ENCODE peak calls at places on chromosomes 5 and 9, in eight cellular contexts. One of them, this sample, is unnamed.

GRCh38 chr9:107142430-107142829 is 140.6 kb upstream of the RAD23B start:
- DNase-seq in psoas muscle: no peak
- DNase-seq in activated T-cell treated with anti-CD3 and anti-CD28 coated beads for 1 hour: no peak
- DNase-seq in adipocyte: no peak
- DNase-seq in stimulated activated CD4-positive, alpha-beta T cell treated with anti-CD3 and anti-CD28 coated beads, Interleukin-4, amount 100 ng/mL, for 24 hours: no peak
- DNase-seq in kidney: no peak
- DNase-seq in NCI-H2171 treated with DMSO at 0.1 percent for 48 hours: no peak
- DNase-seq in GM04503: no peak
- DNase-seq in this sample: no peak

GRCh38 chr5:83256091-83256775 is 178.9 kb downstream of the XRCC4 start:
- DNase-seq in psoas muscle: no peak
- DNase-seq in activated T-cell treated with anti-CD3 and anti-CD28 coated beads for 1 hour: no peak
- DNase-seq in adipocyte: peak; percentile 55
- DNase-seq in stimulated activated CD4-positive, alpha-beta T cell treated with anti-CD3 and anti-CD28 coated beads, Interleukin-4, amount 100 ng/mL, for 24 hours: no peak
- DNase-seq in kidney: no peak
- DNase-seq in NCI-H2171 treated with DMSO at 0.1 percent for 48 hours: no peak
- DNase-seq in GM04503: no peak
- DNase-seq in this sample: no peak

GRCh38 chr5:99243111-99243510 is 314.3 kb upstream of the CHD1 start:
- DNase-seq in psoas muscle: no peak
- DNase-seq in activated T-cell treated with anti-CD3 and anti-CD28 coated beads for 1 hour: no peak
- DNase-seq in adipocyte: no peak
- DNase-seq in stimulated activated CD4-positive, alpha-beta T cell treated with anti-CD3 and anti-CD28 coated beads, Interleukin-4, amount 100 ng/mL, for 24 hours: no peak
- DNase-seq in kidney: no peak
- DNase-seq in NCI-H2171 treated with DMSO at 0.1 percent for 48 hours: no peak
- DNase-seq in GM04503: no peak
- DNase-seq in this sample: no peak

GRCh38 chr9:68996457-68996856 is 17.5 kb downstream of the PRKACG start:
- DNase-seq in psoas muscle: no peak
- DNase-seq in activated T-cell treated with anti-CD3 and anti-CD28 coated beads for 1 hour: no peak
- DNase-seq in adipocyte: no peak
- DNase-seq in stimulated activated CD4-positive, alpha-beta T cell treated with anti-CD3 and anti-CD28 coated beads, Interleukin-4, amount 100 ng/mL, for 24 hours: no peak
- DNase-seq in kidney: no peak
- DNase-seq in NCI-H2171 treated with DMSO at 0.1 percent for 48 hours: no peak
- DNase-seq in GM04503: no peak
- DNase-seq in this sample: no peak

GRCh38 chr5:119596046-119596445 is 33.3 kb upstream of the FAM170A start:
- DNase-seq in psoas muscle: no peak
- DNase-seq in activated T-cell treated with anti-CD3 and anti-CD28 coated beads for 1 hour: no peak
- DNase-seq in adipocyte: no peak
- DNase-seq in stimulated activated CD4-positive, alpha-beta T cell treated with anti-CD3 and anti-CD28 coated beads, Interleukin-4, amount 100 ng/mL, for 24 hours: no peak
- DNase-seq in kidney: no peak
- DNase-seq in NCI-H2171 treated with DMSO at 0.1 percent for 48 hours: no peak
- DNase-seq in GM04503: no peak
- DNase-seq in this sample: no peak

GRCh38 chr9:122991370-122991830 is 42.1 kb upstream of the GPR21 start:
- DNase-seq in psoas muscle: no peak
- DNase-seq in activated T-cell treated with anti-CD3 and anti-CD28 coated beads for 1 hour: peak; percentile 7
- DNase-seq in adipocyte: peak; percentile 93
- DNase-seq in stimulated activated CD4-positive, alpha-beta T cell treated with anti-CD3 and anti-CD28 coated beads, Interleukin-4, amount 100 ng/mL, for 24 hours: peak; percentile 53
- DNase-seq in kidney: no peak
- DNase-seq in NCI-H2171 treated with DMSO at 0.1 percent for 48 hours: peak; percentile 26
- DNase-seq in GM04503: peak; percentile 79
- DNase-seq in this sample: peak; percentile 61

GRCh38 chr9:137070906-137071275 is 534 bp upstream of the SAPCD2 start:
- DNase-seq in psoas muscle: no peak
- DNase-seq in activated T-cell treated with anti-CD3 and anti-CD28 coated beads for 1 hour: no peak
- DNase-seq in adipocyte: no peak
- DNase-seq in stimulated activated CD4-positive, alpha-beta T cell treated with anti-CD3 and anti-CD28 coated beads, Interleukin-4, amount 100 ng/mL, for 24 hours: no peak
- DNase-seq in kidney: peak; percentile 92
- DNase-seq in NCI-H2171 treated with DMSO at 0.1 percent for 48 hours: peak; percentile 78
- DNase-seq in GM04503: no peak
- DNase-seq in this sample: no peak

GRCh38 chr5:150189728-150190502 is at the start of gene SLC6A7:
- DNase-seq in psoas muscle: no peak
- DNase-seq in activated T-cell treated with anti-CD3 and anti-CD28 coated beads for 1 hour: no peak
- DNase-seq in adipocyte: peak; percentile 31
- DNase-seq in stimulated activated CD4-positive, alpha-beta T cell treated with anti-CD3 and anti-CD28 coated beads, Interleukin-4, amount 100 ng/mL, for 24 hours: no peak
- DNase-seq in kidney: no peak
- DNase-seq in NCI-H2171 treated with DMSO at 0.1 percent for 48 hours: no peak
- DNase-seq in GM04503: no peak
- DNase-seq in this sample: no peak

GRCh38 chr9:136133191-136133958 is 14.7 kb upstream of the TMEM250 start:
- DNase-seq in psoas muscle: peak; percentile 57
- DNase-seq in activated T-cell treated with anti-CD3 and anti-CD28 coated beads for 1 hour: no peak
- DNase-seq in adipocyte: peak; percentile 80
- DNase-seq in stimulated activated CD4-positive, alpha-beta T cell treated with anti-CD3 and anti-CD28 coated beads, Interleukin-4, amount 100 ng/mL, for 24 hours: peak; percentile 34
- DNase-seq in kidney: no peak
- DNase-seq in NCI-H2171 treated with DMSO at 0.1 percent for 48 hours: peak; percentile 72
- DNase-seq in GM04503: no peak
- DNase-seq in this sample: no peak

GRCh38 chr9:34665381-34666250 is 3.2 kb upstream of the CCL27 start:
- DNase-seq in psoas muscle: peak; percentile 97
- DNase-seq in activated T-cell treated with anti-CD3 and anti-CD28 coated beads for 1 hour: peak; percentile 85
- DNase-seq in adipocyte: peak; percentile 99
- DNase-seq in stimulated activated CD4-positive, alpha-beta T cell treated with anti-CD3 and anti-CD28 coated beads, Interleukin-4, amount 100 ng/mL, for 24 hours: peak; percentile 82
- DNase-seq in kidney: peak; percentile 99
- DNase-seq in NCI-H2171 treated with DMSO at 0.1 percent for 48 hours: peak; percentile 83
- DNase-seq in GM04503: no peak
- DNase-seq in this sample: peak; percentile 73

GRCh38 chr5:92998456-92998855 is 582.6 kb downstream of the NR2F1-AS1 start:
- DNase-seq in psoas muscle: no peak
- DNase-seq in activated T-cell treated with anti-CD3 and anti-CD28 coated beads for 1 hour: no peak
- DNase-seq in adipocyte: no peak
- DNase-seq in stimulated activated CD4-positive, alpha-beta T cell treated with anti-CD3 and anti-CD28 coated beads, Interleukin-4, amount 100 ng/mL, for 24 hours: no peak
- DNase-seq in kidney: no peak
- DNase-seq in NCI-H2171 treated with DMSO at 0.1 percent for 48 hours: no peak
- DNase-seq in GM04503: no peak
- DNase-seq in this sample: no peak

GRCh38 chr9:94014066-94014654 is 59.0 kb upstream of the BARX1 start:
- DNase-seq in psoas muscle: no peak
- DNase-seq in activated T-cell treated with anti-CD3 and anti-CD28 coated beads for 1 hour: no peak
- DNase-seq in adipocyte: peak; percentile 80
- DNase-seq in stimulated activated CD4-positive, alpha-beta T cell treated with anti-CD3 and anti-CD28 coated beads, Interleukin-4, amount 100 ng/mL, for 24 hours: no peak
- DNase-seq in kidney: no peak
- DNase-seq in NCI-H2171 treated with DMSO at 0.1 percent for 48 hours: peak; percentile 26
- DNase-seq in GM04503: no peak
- DNase-seq in this sample: no peak

GRCh38 chr5:144304683-144305082 is 134.0 kb downstream of the KCTD16 start:
- DNase-seq in psoas muscle: no peak
- DNase-seq in activated T-cell treated with anti-CD3 and anti-CD28 coated beads for 1 hour: no peak
- DNase-seq in adipocyte: no peak
- DNase-seq in stimulated activated CD4-positive, alpha-beta T cell treated with anti-CD3 and anti-CD28 coated beads, Interleukin-4, amount 100 ng/mL, for 24 hours: no peak
- DNase-seq in kidney: no peak
- DNase-seq in NCI-H2171 treated with DMSO at 0.1 percent for 48 hours: no peak
- DNase-seq in GM04503: no peak
- DNase-seq in this sample: no peak

GRCh38 chr5:96243862-96244261 is 189.2 kb downstream of the PCSK1 start:
- DNase-seq in psoas muscle: no peak
- DNase-seq in activated T-cell treated with anti-CD3 and anti-CD28 coated beads for 1 hour: no peak
- DNase-seq in adipocyte: peak; percentile 40
- DNase-seq in stimulated activated CD4-positive, alpha-beta T cell treated with anti-CD3 and anti-CD28 coated beads, Interleukin-4, amount 100 ng/mL, for 24 hours: no peak
- DNase-seq in kidney: no peak
- DNase-seq in NCI-H2171 treated with DMSO at 0.1 percent for 48 hours: no peak
- DNase-seq in GM04503: no peak
- DNase-seq in this sample: no peak

GRCh38 chr5:153784277-153784676 is 254.4 kb downstream of the FAM114A2 start:
- DNase-seq in psoas muscle: no peak
- DNase-seq in activated T-cell treated with anti-CD3 and anti-CD28 coated beads for 1 hour: no peak
- DNase-seq in adipocyte: no peak
- DNase-seq in stimulated activated CD4-positive, alpha-beta T cell treated with anti-CD3 and anti-CD28 coated beads, Interleukin-4, amount 100 ng/mL, for 24 hours: no peak
- DNase-seq in kidney: no peak
- DNase-seq in NCI-H2171 treated with DMSO at 0.1 percent for 48 hours: peak; percentile 42
- DNase-seq in GM04503: no peak
- DNase-seq in this sample: no peak

GRCh38 chr5:31753700-31754461 is 115.0 kb downstream of the PDZD2 start:
- DNase-seq in psoas muscle: no peak
- DNase-seq in activated T-cell treated with anti-CD3 and anti-CD28 coated beads for 1 hour: no peak
- DNase-seq in adipocyte: no peak
- DNase-seq in stimulated activated CD4-positive, alpha-beta T cell treated with anti-CD3 and anti-CD28 coated beads, Interleukin-4, amount 100 ng/mL, for 24 hours: no peak
- DNase-seq in kidney: no peak
- DNase-seq in NCI-H2171 treated with DMSO at 0.1 percent for 48 hours: no peak
- DNase-seq in GM04503: no peak
- DNase-seq in this sample: no peak

GRCh38 chr5:86737579-86737978 is 119.8 kb downstream of the COX7C start:
- DNase-seq in psoas muscle: no peak
- DNase-seq in activated T-cell treated with anti-CD3 and anti-CD28 coated beads for 1 hour: no peak
- DNase-seq in adipocyte: no peak
- DNase-seq in stimulated activated CD4-positive, alpha-beta T cell treated with anti-CD3 and anti-CD28 coated beads, Interleukin-4, amount 100 ng/mL, for 24 hours: no peak
- DNase-seq in kidney: no peak
- DNase-seq in NCI-H2171 treated with DMSO at 0.1 percent for 48 hours: no peak
- DNase-seq in GM04503: no peak
- DNase-seq in this sample: no peak

GRCh38 chr5:169003721-169004481 is 297.0 kb downstream of the SLIT3 start:
- DNase-seq in psoas muscle: no peak
- DNase-seq in activated T-cell treated with anti-CD3 and anti-CD28 coated beads for 1 hour: no peak
- DNase-seq in adipocyte: peak; percentile 33
- DNase-seq in stimulated activated CD4-positive, alpha-beta T cell treated with anti-CD3 and anti-CD28 coated beads, Interleukin-4, amount 100 ng/mL, for 24 hours: no peak
- DNase-seq in kidney: no peak
- DNase-seq in NCI-H2171 treated with DMSO at 0.1 percent for 48 hours: no peak
- DNase-seq in GM04503: no peak
- DNase-seq in this sample: no peak

GRCh38 chr5:81268797-81269196 is 32.6 kb upstream of the ZCCHC9 start:
- DNase-seq in psoas muscle: no peak
- DNase-seq in activated T-cell treated with anti-CD3 and anti-CD28 coated beads for 1 hour: no peak
- DNase-seq in adipocyte: peak; percentile 83
- DNase-seq in stimulated activated CD4-positive, alpha-beta T cell treated with anti-CD3 and anti-CD28 coated beads, Interleukin-4, amount 100 ng/mL, for 24 hours: no peak
- DNase-seq in kidney: no peak
- DNase-seq in NCI-H2171 treated with DMSO at 0.1 percent for 48 hours: no peak
- DNase-seq in GM04503: peak; percentile 75
- DNase-seq in this sample: peak; percentile 71

GRCh38 chr9:81621785-81622243 is 67.5 kb downstream of the TLE1 start:
- DNase-seq in psoas muscle: no peak
- DNase-seq in activated T-cell treated with anti-CD3 and anti-CD28 coated beads for 1 hour: no peak
- DNase-seq in adipocyte: no peak
- DNase-seq in stimulated activated CD4-positive, alpha-beta T cell treated with anti-CD3 and anti-CD28 coated beads, Interleukin-4, amount 100 ng/mL, for 24 hours: no peak
- DNase-seq in kidney: no peak
- DNase-seq in NCI-H2171 treated with DMSO at 0.1 percent for 48 hours: peak; percentile 66
- DNase-seq in GM04503: no peak
- DNase-seq in this sample: no peak

GRCh38 chr9:128360826-128361225 is 10.3 kb upstream of the URM1 start:
- DNase-seq in psoas muscle: no peak
- DNase-seq in activated T-cell treated with anti-CD3 and anti-CD28 coated beads for 1 hour: no peak
- DNase-seq in adipocyte: no peak
- DNase-seq in stimulated activated CD4-positive, alpha-beta T cell treated with anti-CD3 and anti-CD28 coated beads, Interleukin-4, amount 100 ng/mL, for 24 hours: no peak
- DNase-seq in kidney: no peak
- DNase-seq in NCI-H2171 treated with DMSO at 0.1 percent for 48 hours: no peak
- DNase-seq in GM04503: no peak
- DNase-seq in this sample: no peak

GRCh38 chr9:112271466-112272098 is 61.8 kb downstream of the PTBP3 start:
- DNase-seq in psoas muscle: no peak
- DNase-seq in activated T-cell treated with anti-CD3 and anti-CD28 coated beads for 1 hour: no peak
- DNase-seq in adipocyte: no peak
- DNase-seq in stimulated activated CD4-positive, alpha-beta T cell treated with anti-CD3 and anti-CD28 coated beads, Interleukin-4, amount 100 ng/mL, for 24 hours: no peak
- DNase-seq in kidney: no peak
- DNase-seq in NCI-H2171 treated with DMSO at 0.1 percent for 48 hours: no peak
- DNase-seq in GM04503: no peak
- DNase-seq in this sample: no peak

GRCh38 chr5:132321109-132321721 is 27.0 kb downstream of the SLC22A4 start:
- DNase-seq in psoas muscle: no peak
- DNase-seq in activated T-cell treated with anti-CD3 and anti-CD28 coated beads for 1 hour: no peak
- DNase-seq in adipocyte: no peak
- DNase-seq in stimulated activated CD4-positive, alpha-beta T cell treated with anti-CD3 and anti-CD28 coated beads, Interleukin-4, amount 100 ng/mL, for 24 hours: no peak
- DNase-seq in kidney: no peak
- DNase-seq in NCI-H2171 treated with DMSO at 0.1 percent for 48 hours: no peak
- DNase-seq in GM04503: no peak
- DNase-seq in this sample: no peak

GRCh38 chr5:133366966-133367365 is 245.4 kb downstream of the FSTL4 start:
- DNase-seq in psoas muscle: no peak
- DNase-seq in activated T-cell treated with anti-CD3 and anti-CD28 coated beads for 1 hour: no peak
- DNase-seq in adipocyte: no peak
- DNase-seq in stimulated activated CD4-positive, alpha-beta T cell treated with anti-CD3 and anti-CD28 coated beads, Interleukin-4, amount 100 ng/mL, for 24 hours: no peak
- DNase-seq in kidney: no peak
- DNase-seq in NCI-H2171 treated with DMSO at 0.1 percent for 48 hours: no peak
- DNase-seq in GM04503: peak; percentile 2
- DNase-seq in this sample: no peak

GRCh38 chr9:90053027-90053426 is 448.2 kb downstream of the GADD45G start:
- DNase-seq in psoas muscle: no peak
- DNase-seq in activated T-cell treated with anti-CD3 and anti-CD28 coated beads for 1 hour: no peak
- DNase-seq in adipocyte: no peak
- DNase-seq in stimulated activated CD4-positive, alpha-beta T cell treated with anti-CD3 and anti-CD28 coated beads, Interleukin-4, amount 100 ng/mL, for 24 hours: no peak
- DNase-seq in kidney: no peak
- DNase-seq in NCI-H2171 treated with DMSO at 0.1 percent for 48 hours: no peak
- DNase-seq in GM04503: no peak
- DNase-seq in this sample: no peak

GRCh38 chr5:43174586-43174985 is 17.4 kb upstream of the NIM1K start:
- DNase-seq in psoas muscle: no peak
- DNase-seq in activated T-cell treated with anti-CD3 and anti-CD28 coated beads for 1 hour: no peak
- DNase-seq in adipocyte: no peak
- DNase-seq in stimulated activated CD4-positive, alpha-beta T cell treated with anti-CD3 and anti-CD28 coated beads, Interleukin-4, amount 100 ng/mL, for 24 hours: no peak
- DNase-seq in kidney: no peak
- DNase-seq in NCI-H2171 treated with DMSO at 0.1 percent for 48 hours: no peak
- DNase-seq in GM04503: no peak
- DNase-seq in this sample: no peak

GRCh38 chr9:136849960-136850865 is 1.0 kb downstream of the PHPT1 start:
- DNase-seq in psoas muscle: peak; percentile 63
- DNase-seq in activated T-cell treated with anti-CD3 and anti-CD28 coated beads for 1 hour: no peak
- DNase-seq in adipocyte: no peak
- DNase-seq in stimulated activated CD4-positive, alpha-beta T cell treated with anti-CD3 and anti-CD28 coated beads, Interleukin-4, amount 100 ng/mL, for 24 hours: no peak
- DNase-seq in kidney: peak; percentile 83
- DNase-seq in NCI-H2171 treated with DMSO at 0.1 percent for 48 hours: no peak
- DNase-seq in GM04503: no peak
- DNase-seq in this sample: no peak

GRCh38 chr5:143533978-143534763 is 130.7 kb upstream of the NR3C1 start:
- DNase-seq in psoas muscle: no peak
- DNase-seq in activated T-cell treated with anti-CD3 and anti-CD28 coated beads for 1 hour: no peak
- DNase-seq in adipocyte: no peak
- DNase-seq in stimulated activated CD4-positive, alpha-beta T cell treated with anti-CD3 and anti-CD28 coated beads, Interleukin-4, amount 100 ng/mL, for 24 hours: no peak
- DNase-seq in kidney: no peak
- DNase-seq in NCI-H2171 treated with DMSO at 0.1 percent for 48 hours: no peak
- DNase-seq in GM04503: no peak
- DNase-seq in this sample: no peak

This sample was measured in HFF-Myc.